ENCODE peak calls at places on chromosomes 2 and 18, in nine cellular contexts. C is stimulated activated naive CD8-positive, alpha-beta T cell treated with anti-CD3 and anti-CD28 coated beads, Interleukin-15, amount 100 ng/mL, for 72 hours; E is CD4-positive, alpha-beta T cell; B is AG08395; Q is activated T-helper 1 cell treated with anti-CD3 and anti-CD28 coated beads, Interleukin-12 subunit alpha, Interleukin-12 subunit beta, Interleukin-2, Interleukin-4 antibody, amounts not matched to agents 30 ng/mL and 10 ng/mL and 1 ng/mL, durations not matched to agents 14 hours and 24 hours and 36 hours; H is C1 segment of cervical spinal cord; T is amygdala; G is upper lobe of left lung; M is NCI-H774. A is an unnamed sample.

GRCh38 chr2:168054657-168055056 is 192.7 kb downstream of the STK39 start:
- DNase-seq in H (no peak), M (no peak), G (no peak), B (no peak), E (no peak), T (no peak), Q (no peak), C (no peak), A (no peak)

GRCh38 chr2:181457121-181457740 is at the start of gene ITGA4:
- DNase-seq in E (peak; percentile 85), C (peak; percentile 92), Q (peak; percentile 85), T (no peak), B (peak; percentile 76), G (peak; percentile 74), H (no peak), M (peak; percentile 20), A (peak; percentile 49)

GRCh38 chr2:11875481-11875880 is 129.0 kb downstream of the LPIN1 start:
- DNase-seq in C (no peak), T (no peak), Q (no peak), B (no peak), M (no peak), E (no peak), H (no peak), G (no peak), A (no peak)

GRCh38 chr18:79353238-79353637 is 42.5 kb upstream of the NFATC1 start:
- DNase-seq in B (peak; percentile 8), Q (no peak), M (no peak), T (peak; percentile 27), G (no peak), C (no peak), H (no peak), E (no peak), A (no peak)

GRCh38 chr2:121049921-121050585 is 234.9 kb downstream of the TFCP2L1 start:
- DNase-seq in H (no peak), G (no peak), B (no peak), C (no peak), Q (no peak), T (no peak), E (no peak), M (no peak), A (no peak)

GRCh38 chr2:84776011-84776410 is 104.9 kb downstream of the TRABD2A start:
- DNase-seq in H (no peak), C (no peak), T (no peak), Q (no peak), B (no peak), M (no peak), E (no peak), G (no peak), A (no peak)

GRCh38 chr2:160332318-160332717 is 132.2 kb upstream of the ITGB6 start:
- DNase-seq in G (peak; percentile 48), E (no peak), T (no peak), C (no peak), B (no peak), H (no peak), Q (no peak), M (no peak), A (no peak)

GRCh38 chr2:100011272-100011711 is 131.1 kb downstream of the AFF3 start:
- DNase-seq in E (no peak), H (no peak), T (no peak), G (no peak), M (no peak), B (peak; percentile 83), Q (no peak), C (no peak), A (peak; percentile 82)

GRCh38 chr2:163347982-163348842 is 387.6 kb downstream of the FIGN start:
- DNase-seq in G (peak; percentile 47), B (peak; percentile 45), C (no peak), E (no peak), H (peak; percentile 29), M (no peak), Q (no peak), T (peak; percentile 56), A (peak; percentile 41)

GRCh38 chr2:146642066-146642465 is 1202.8 kb upstream of the ACVR2A start:
- DNase-seq in G (no peak), T (no peak), H (no peak), M (no peak), Q (no peak), E (no peak), C (no peak), B (no peak), A (no peak)

GRCh38 chr2:217929757-217930707 is 72.8 kb downstream of the TNS1 start:
- DNase-seq in T (no peak), G (peak; percentile 79), B (peak; percentile 80), H (no peak), M (no peak), C (no peak), Q (no peak), E (no peak), A (no peak)

GRCh38 chr2:28437142-28437835 is 44.6 kb downstream of the FOSL2 start:
- DNase-seq in T (no peak), M (no peak), G (peak; percentile 57), Q (no peak), B (peak; percentile 45), E (no peak), C (no peak), H (no peak), A (no peak)

GRCh38 chr2:521853-522530 is 155.2 kb downstream of the TMEM18 start:
- DNase-seq in G (no peak), Q (no peak), C (no peak), M (no peak), B (no peak), T (no peak), E (no peak), H (no peak), A (no peak)

GRCh38 chr2:102141011-102141914 is 1.3 kb upstream of the IL1R1 start:
- DNase-seq in H (no peak), M (no peak), T (no peak), E (no peak), B (peak; percentile 80), G (no peak), Q (no peak), C (no peak), A (no peak)

GRCh38 chr2:163601377-163601776 is 134.4 kb downstream of the FIGN start:
- DNase-seq in C (no peak), H (no peak), B (no peak), M (no peak), T (no peak), Q (no peak), E (no peak), G (no peak), A (no peak)

GRCh38 chr2:118844261-118845004 is 3.0 kb downstream of the EN1 start:
- DNase-seq in G (no peak), C (no peak), B (no peak), E (no peak), M (no peak), Q (no peak), T (no peak), H (no peak), A (no peak)

GRCh38 chr2:241309684-241310117 is 5.8 kb downstream of the HDLBP start:
- DNase-seq in G (no peak), Q (peak; percentile 57), H (no peak), C (peak; percentile 66), T (no peak), M (no peak), B (peak; percentile 45), E (peak; percentile 61), A (no peak)

GRCh38 chr18:31278609-31279071 is 39.3 kb upstream of the DSG1 start:
- DNase-seq in G (no peak), M (no peak), B (no peak), H (no peak), C (no peak), T (no peak), Q (no peak), E (no peak), A (no peak)

GRCh38 chr2:497770-498492 is 179.3 kb downstream of the TMEM18 start:
- DNase-seq in C (no peak), B (no peak), M (no peak), E (no peak), Q (no peak), G (no peak), T (no peak), H (no peak), A (no peak)

GRCh38 chr18:3449702-3450357 is at the start of gene TGIF1:
- DNase-seq in C (no peak), E (peak; percentile 32), Q (peak; percentile 12), T (peak; percentile 41), G (peak; percentile 86), H (peak; percentile 68), M (no peak), B (peak; percentile 31), A (no peak)

GRCh38 chr2:32489061-32489460 is 132.2 kb downstream of the BIRC6 start:
- DNase-seq in T (no peak), B (no peak), E (no peak), Q (no peak), G (no peak), M (no peak), C (no peak), H (no peak), A (no peak)

A was measured in brain pericyte.